ENCODE peak calls at places on chromosomes 16 and 17, in six cellular contexts. F is HEK293T; U is activated naive CD4-positive, alpha-beta T cell treated with anti-CD3 and anti-CD28 coated beads for 36 hours; Q is Peyer's patch; I is Calu3; D is CD8-positive, alpha-beta T cell. X is an unnamed sample.
A peak's percentile ranks its signal among the peaks of the same experiment; 100 is the strongest.

GRCh38 chr17:37089998-37090397 is 141.2 kb downstream of the AATF start:
- DNase-seq in F (no peak), U (peak; percentile 54), Q (peak; percentile 79), I (no peak), D (peak; percentile 21), X (peak; percentile 16)

GRCh38 chr17:47401100-47401499 is 77.3 kb downstream of the EFCAB13 start:
- DNase-seq in F (no peak), U (no peak), Q (no peak), I (no peak), D (no peak), X (no peak)

GRCh38 chr17:72376486-72377345 is 255.9 kb downstream of the SOX9 start:
- DNase-seq in F (no peak), U (no peak), Q (no peak), I (no peak), D (no peak), X (no peak)

GRCh38 chr17:81401727-81402529 is 6.7 kb downstream of the BAHCC1 start:
- DNase-seq in F (peak; percentile 42), U (peak; percentile 33), Q (peak; percentile 66), I (no peak), D (no peak), X (peak; percentile 47)

GRCh38 chr16:78705694-78706093 is 606.2 kb downstream of the WWOX start:
- DNase-seq in F (no peak), U (no peak), Q (no peak), I (no peak), D (no peak), X (peak; percentile 44)

GRCh38 chr17:80382956-80383355 is 32.0 kb upstream of the ENDOV start:
- DNase-seq in F (no peak), U (no peak), Q (peak; percentile 36), I (no peak), D (no peak), X (no peak)

GRCh38 chr16:78995441-78995840 is 605.1 kb downstream of the MAF start:
- DNase-seq in F (no peak), U (no peak), Q (no peak), I (no peak), D (no peak), X (no peak)

GRCh38 chr17:50125420-50125997 is 4.5 kb downstream of the SAMD14 start:
- DNase-seq in F (no peak), U (no peak), Q (no peak), I (no peak), D (no peak), X (no peak)

GRCh38 chr17:10729334-10730193 is at the start of gene TMEM220:
- DNase-seq in F (peak; percentile 38), U (peak; percentile 37), Q (peak; percentile 86), I (no peak), D (no peak), X (peak; percentile 61)

GRCh38 chr16:67317853-67318252 is 8.7 kb downstream of the KCTD19 start:
- DNase-seq in F (no peak), U (no peak), Q (no peak), I (no peak), D (no peak), X (no peak)

GRCh38 chr16:4365014-4365406 is 6.6 kb upstream of the VASN start:
- DNase-seq in F (no peak), U (no peak), Q (peak; percentile 72), I (no peak), D (no peak), X (peak; percentile 79)

GRCh38 chr16:12876778-12877177 is 24.6 kb upstream of the SHISA9 start:
- DNase-seq in F (no peak), U (no peak), Q (no peak), I (no peak), D (no peak), X (no peak)

GRCh38 chr17:67717192-67717623 is 528 bp upstream of the NOL11 start:
- DNase-seq in F (no peak), U (no peak), Q (no peak), I (no peak), D (no peak), X (no peak)

GRCh38 chr16:89189358-89190025 is 10.8 kb downstream of the SLC22A31 start:
- DNase-seq in F (no peak), U (peak; percentile 4), Q (no peak), I (no peak), D (peak; percentile 0), X (peak; percentile 32)

GRCh38 chr16:21953541-21953902 is 361 bp downstream of the UQCRC2 start:
- DNase-seq in F (no peak), U (no peak), Q (no peak), I (no peak), D (no peak), X (no peak)

GRCh38 chr16:66588981-66589713 is 9.9 kb downstream of the CMTM2 start:
- DNase-seq in F (peak; percentile 31), U (peak; percentile 88), Q (peak; percentile 87), I (peak; percentile 54), D (peak; percentile 45), X (peak; percentile 70)

GRCh38 chr16:86180780-86181179 is 281.8 kb downstream of the IRF8 start:
- DNase-seq in F (no peak), U (no peak), Q (no peak), I (no peak), D (no peak), X (no peak)

GRCh38 chr16:9909072-9909471 is 273.2 kb downstream of the GRIN2A start:
- DNase-seq in F (no peak), U (no peak), Q (no peak), I (no peak), D (no peak), X (no peak)

GRCh38 chr16:66636199-66636598 is 31.7 kb downstream of the CMTM3 start:
- DNase-seq in F (no peak), U (no peak), Q (no peak), I (no peak), D (no peak), X (no peak)

GRCh38 chr17:59858167-59858790 is 34.5 kb downstream of the TUBD1 start:
- DNase-seq in F (no peak), U (no peak), Q (peak; percentile 27), I (no peak), D (no peak), X (no peak)

GRCh38 chr17:67800495-67800928 is 24.8 kb upstream of the BPTF start:
- DNase-seq in F (peak; percentile 82), U (peak; percentile 73), Q (peak; percentile 92), I (peak; percentile 78), D (no peak), X (peak; percentile 84)

GRCh38 chr17:67520282-67520906 is 143.3 kb downstream of the PITPNC1 start:
- DNase-seq in F (no peak), U (no peak), Q (peak; percentile 52), I (no peak), D (no peak), X (no peak)

GRCh38 chr17:2624292-2624731 is 30.9 kb downstream of the PAFAH1B1 start:
- DNase-seq in F (no peak), U (no peak), Q (no peak), I (no peak), D (no peak), X (peak; percentile 68)

GRCh38 chr16:29663829-29664132 is 734 bp downstream of the SPN start:
- DNase-seq in F (no peak), U (peak; percentile 56), Q (no peak), I (no peak), D (no peak), X (no peak)

GRCh38 chr16:24721830-24722238 is 7.6 kb upstream of the TNRC6A start:
- DNase-seq in F (no peak), U (peak; percentile 78), Q (no peak), I (no peak), D (no peak), X (no peak)

GRCh38 chr16:17544785-17545184 is 74.0 kb upstream of the XYLT1 start:
- DNase-seq in F (peak; percentile 12), U (peak; percentile 24), Q (peak; percentile 49), I (no peak), D (no peak), X (no peak)

GRCh38 chr17:74128456-74128855 is 75.0 kb upstream of the RPL38 start:
- DNase-seq in F (no peak), U (no peak), Q (peak; percentile 32), I (no peak), D (no peak), X (no peak)

GRCh38 chr16:4515611-4516233 is 22.9 kb downstream of the CDIP1 start:
- DNase-seq in F (no peak), U (no peak), Q (no peak), I (no peak), D (no peak), X (peak; percentile 56)

GRCh38 chr17:50594040-50594618 is 33.6 kb downstream of the CACNA1G start:
- DNase-seq in F (no peak), U (no peak), Q (no peak), I (no peak), D (no peak), X (no peak)

GRCh38 chr16:22314661-22315626 is 17.7 kb downstream of the POLR3E start:
- DNase-seq in F (no peak), U (no peak), Q (peak; percentile 42), I (no peak), D (no peak), X (peak; percentile 27)

GRCh38 chr17:79950711-79951110 is 85.0 kb downstream of the TBC1D16 start:
- DNase-seq in F (no peak), U (no peak), Q (peak; percentile 37), I (no peak), D (no peak), X (peak; percentile 24)

GRCh38 chr17:51056813-51057510 is 63.7 kb downstream of the SPAG9 start:
- DNase-seq in F (peak; percentile 34), U (peak; percentile 39), Q (no peak), I (peak; percentile 60), D (no peak), X (peak; percentile 58)

GRCh38 chr17:75316253-75316652 is 27.0 kb upstream of the SLC25A19 start:
- DNase-seq in F (no peak), U (no peak), Q (no peak), I (no peak), D (no peak), X (no peak)

GRCh38 chr16:14628806-14629611 is 1.1 kb downstream of the PARN start:
- DNase-seq in F (peak; percentile 10), U (no peak), Q (no peak), I (no peak), D (no peak), X (no peak)

X was measured in B cell.